ENCODE peak calls at places on chromosomes 5 and 9, in seven cellular contexts. One of them, this sample, is unnamed.

GRCh38 chr5:57210633-57211032 is 36.8 kb downstream of the GPBP1 start:
- DNase-seq in H54: no peak
- DNase-seq in choroid plexus epithelial cell: no peak
- DNase-seq in iPS DF 19.7: no peak
- DNase-seq in AG10803: no peak
- DNase-seq in Panc1: no peak
- DNase-seq in left cardiac atrium: no peak
- DNase-seq in this sample: no peak

GRCh38 chr5:172572440-172572839 is 68.6 kb upstream of the NEURL1B start:
- DNase-seq in H54: no peak
- DNase-seq in choroid plexus epithelial cell: no peak
- DNase-seq in iPS DF 19.7: no peak
- DNase-seq in AG10803: no peak
- DNase-seq in Panc1: no peak
- DNase-seq in left cardiac atrium: no peak
- DNase-seq in this sample: no peak

GRCh38 chr5:17132444-17133083 is 84.9 kb upstream of the BASP1 start:
- DNase-seq in H54: peak
- DNase-seq in choroid plexus epithelial cell: peak
- DNase-seq in iPS DF 19.7: no peak
- DNase-seq in AG10803: peak
- DNase-seq in Panc1: no peak
- DNase-seq in left cardiac atrium: no peak
- DNase-seq in this sample: no peak

GRCh38 chr5:132662925-132663770 is 5.2 kb downstream of the IL13 start:
- DNase-seq in H54: no peak
- DNase-seq in choroid plexus epithelial cell: peak
- DNase-seq in iPS DF 19.7: no peak
- DNase-seq in AG10803: peak
- DNase-seq in Panc1: no peak
- DNase-seq in left cardiac atrium: no peak
- DNase-seq in this sample: no peak

GRCh38 chr9:133955821-133956411 is 36.2 kb downstream of the VAV2 start:
- DNase-seq in H54: no peak
- DNase-seq in choroid plexus epithelial cell: peak
- DNase-seq in iPS DF 19.7: peak
- DNase-seq in AG10803: peak
- DNase-seq in Panc1: no peak
- DNase-seq in left cardiac atrium: peak
- DNase-seq in this sample: no peak

GRCh38 chr9:134341306-134341705 is 15.1 kb downstream of the RXRA start:
- DNase-seq in H54: no peak
- DNase-seq in choroid plexus epithelial cell: no peak
- DNase-seq in iPS DF 19.7: no peak
- DNase-seq in AG10803: no peak
- DNase-seq in Panc1: no peak
- DNase-seq in left cardiac atrium: peak
- DNase-seq in this sample: no peak

GRCh38 chr5:72848474-72849428 is 32.3 kb downstream of the TNPO1 start:
- DNase-seq in H54: no peak
- DNase-seq in choroid plexus epithelial cell: peak
- DNase-seq in iPS DF 19.7: no peak
- DNase-seq in AG10803: no peak
- DNase-seq in Panc1: no peak
- DNase-seq in left cardiac atrium: peak
- DNase-seq in this sample: peak

GRCh38 chr5:8184455-8185063 is 315.6 kb downstream of the MTRR start:
- DNase-seq in H54: peak
- DNase-seq in choroid plexus epithelial cell: peak
- DNase-seq in iPS DF 19.7: no peak
- DNase-seq in AG10803: peak
- DNase-seq in Panc1: peak
- DNase-seq in left cardiac atrium: peak
- DNase-seq in this sample: peak

GRCh38 chr9:125561497-125562148 is 145.4 kb downstream of the MAPKAP1 start:
- DNase-seq in H54: no peak
- DNase-seq in choroid plexus epithelial cell: no peak
- DNase-seq in iPS DF 19.7: no peak
- DNase-seq in AG10803: no peak
- DNase-seq in Panc1: no peak
- DNase-seq in left cardiac atrium: no peak
- DNase-seq in this sample: no peak

GRCh38 chr5:110354896-110355295 is 371.6 kb downstream of the TMEM232 start:
- DNase-seq in H54: no peak
- DNase-seq in choroid plexus epithelial cell: no peak
- DNase-seq in iPS DF 19.7: no peak
- DNase-seq in AG10803: no peak
- DNase-seq in Panc1: no peak
- DNase-seq in left cardiac atrium: peak
- DNase-seq in this sample: peak

GRCh38 chr5:84433461-84433860 is 48.8 kb upstream of the EDIL3 start:
- DNase-seq in H54: no peak
- DNase-seq in choroid plexus epithelial cell: peak
- DNase-seq in iPS DF 19.7: no peak
- DNase-seq in AG10803: peak
- DNase-seq in Panc1: no peak
- DNase-seq in left cardiac atrium: no peak
- DNase-seq in this sample: no peak

GRCh38 chr9:97412628-97413382 is 909 bp downstream of the TDRD7 start:
- DNase-seq in H54: peak
- DNase-seq in choroid plexus epithelial cell: peak
- DNase-seq in iPS DF 19.7: no peak
- DNase-seq in AG10803: peak
- DNase-seq in Panc1: no peak
- DNase-seq in left cardiac atrium: no peak
- DNase-seq in this sample: no peak

GRCh38 chr5:57412010-57412409 is 70.6 kb downstream of the ACTBL2 start:
- DNase-seq in H54: peak
- DNase-seq in choroid plexus epithelial cell: peak
- DNase-seq in iPS DF 19.7: no peak
- DNase-seq in AG10803: peak
- DNase-seq in Panc1: no peak
- DNase-seq in left cardiac atrium: no peak
- DNase-seq in this sample: no peak

GRCh38 chr9:12849486-12850010 is 74.7 kb downstream of the LURAP1L start:
- DNase-seq in H54: no peak
- DNase-seq in choroid plexus epithelial cell: no peak
- DNase-seq in iPS DF 19.7: no peak
- DNase-seq in AG10803: peak
- DNase-seq in Panc1: no peak
- DNase-seq in left cardiac atrium: no peak
- DNase-seq in this sample: no peak

GRCh38 chr9:25003686-25004085 is 458.0 kb upstream of the IZUMO3 start:
- DNase-seq in H54: no peak
- DNase-seq in choroid plexus epithelial cell: no peak
- DNase-seq in iPS DF 19.7: peak
- DNase-seq in AG10803: no peak
- DNase-seq in Panc1: no peak
- DNase-seq in left cardiac atrium: no peak
- DNase-seq in this sample: peak

GRCh38 chr9:101026824-101027223 is 1.7 kb upstream of the PLPPR1 start:
- DNase-seq in H54: no peak
- DNase-seq in choroid plexus epithelial cell: no peak
- DNase-seq in iPS DF 19.7: no peak
- DNase-seq in AG10803: no peak
- DNase-seq in Panc1: no peak
- DNase-seq in left cardiac atrium: no peak
- DNase-seq in this sample: no peak

GRCh38 chr5:2757563-2758311 is 6.3 kb upstream of the IRX2 start:
- DNase-seq in H54: no peak
- DNase-seq in choroid plexus epithelial cell: no peak
- DNase-seq in iPS DF 19.7: no peak
- DNase-seq in AG10803: peak
- DNase-seq in Panc1: no peak
- DNase-seq in left cardiac atrium: no peak
- DNase-seq in this sample: no peak

GRCh38 chr5:150272531-150272930 is 17.0 kb downstream of the CAMK2A start:
- DNase-seq in H54: no peak
- DNase-seq in choroid plexus epithelial cell: peak
- DNase-seq in iPS DF 19.7: peak
- DNase-seq in AG10803: peak
- DNase-seq in Panc1: peak
- DNase-seq in left cardiac atrium: no peak
- DNase-seq in this sample: peak

GRCh38 chr5:125481506-125482455 is 735.3 kb upstream of the ZNF608 start:
- DNase-seq in H54: no peak
- DNase-seq in choroid plexus epithelial cell: no peak
- DNase-seq in iPS DF 19.7: no peak
- DNase-seq in AG10803: no peak
- DNase-seq in Panc1: no peak
- DNase-seq in left cardiac atrium: no peak
- DNase-seq in this sample: no peak

GRCh38 chr5:147963948-147964693 is 57.8 kb upstream of the C5orf46 start:
- DNase-seq in H54: no peak
- DNase-seq in choroid plexus epithelial cell: no peak
- DNase-seq in iPS DF 19.7: no peak
- DNase-seq in AG10803: no peak
- DNase-seq in Panc1: no peak
- DNase-seq in left cardiac atrium: peak
- DNase-seq in this sample: no peak

GRCh38 chr9:105681313-105681712 is 13.0 kb upstream of the TMEM38B start:
- DNase-seq in H54: no peak
- DNase-seq in choroid plexus epithelial cell: no peak
- DNase-seq in iPS DF 19.7: no peak
- DNase-seq in AG10803: no peak
- DNase-seq in Panc1: no peak
- DNase-seq in left cardiac atrium: no peak
- DNase-seq in this sample: no peak

GRCh38 chr9:126893079-126893478 is 21.5 kb upstream of the RALGPS1 start:
- DNase-seq in H54: no peak
- DNase-seq in choroid plexus epithelial cell: peak
- DNase-seq in iPS DF 19.7: no peak
- DNase-seq in AG10803: no peak
- DNase-seq in Panc1: no peak
- DNase-seq in left cardiac atrium: no peak
- DNase-seq in this sample: no peak

GRCh38 chr5:122310886-122311285 is 1.2 kb upstream of the SNCAIP start:
- DNase-seq in H54: no peak
- DNase-seq in choroid plexus epithelial cell: no peak
- DNase-seq in iPS DF 19.7: no peak
- DNase-seq in AG10803: peak
- DNase-seq in Panc1: no peak
- DNase-seq in left cardiac atrium: no peak
- DNase-seq in this sample: no peak

GRCh38 chr5:143516249-143516648 is 112.8 kb upstream of the NR3C1 start:
- DNase-seq in H54: no peak
- DNase-seq in choroid plexus epithelial cell: no peak
- DNase-seq in iPS DF 19.7: no peak
- DNase-seq in AG10803: no peak
- DNase-seq in Panc1: no peak
- DNase-seq in left cardiac atrium: no peak
- DNase-seq in this sample: no peak

GRCh38 chr5:40429258-40430111 is 250.2 kb upstream of the PTGER4 start:
- DNase-seq in H54: no peak
- DNase-seq in choroid plexus epithelial cell: peak
- DNase-seq in iPS DF 19.7: no peak
- DNase-seq in AG10803: no peak
- DNase-seq in Panc1: no peak
- DNase-seq in left cardiac atrium: peak
- DNase-seq in this sample: no peak

GRCh38 chr9:126162611-126163381 is 163.8 kb upstream of the MVB12B start:
- DNase-seq in H54: no peak
- DNase-seq in choroid plexus epithelial cell: no peak
- DNase-seq in iPS DF 19.7: no peak
- DNase-seq in AG10803: no peak
- DNase-seq in Panc1: no peak
- DNase-seq in left cardiac atrium: no peak
- DNase-seq in this sample: no peak

GRCh38 chr9:77751341-77752091 is 103.4 kb upstream of the GNA14 start:
- DNase-seq in H54: peak
- DNase-seq in choroid plexus epithelial cell: peak
- DNase-seq in iPS DF 19.7: peak
- DNase-seq in AG10803: peak
- DNase-seq in Panc1: no peak
- DNase-seq in left cardiac atrium: peak
- DNase-seq in this sample: no peak

GRCh38 chr9:96186601-96187011 is 115.4 kb downstream of the HSD17B3 start:
- DNase-seq in H54: no peak
- DNase-seq in choroid plexus epithelial cell: peak
- DNase-seq in iPS DF 19.7: peak
- DNase-seq in AG10803: no peak
- DNase-seq in Panc1: no peak
- DNase-seq in left cardiac atrium: no peak
- DNase-seq in this sample: peak

GRCh38 chr9:5500441-5501235 is 9.7 kb upstream of the PDCD1LG2 start:
- DNase-seq in H54: no peak
- DNase-seq in choroid plexus epithelial cell: peak
- DNase-seq in iPS DF 19.7: no peak
- DNase-seq in AG10803: peak
- DNase-seq in Panc1: no peak
- DNase-seq in left cardiac atrium: peak
- DNase-seq in this sample: peak

GRCh38 chr5:106875591-106876297 is 795.0 kb downstream of the EFNA5 start:
- DNase-seq in H54: peak
- DNase-seq in choroid plexus epithelial cell: peak
- DNase-seq in iPS DF 19.7: no peak
- DNase-seq in AG10803: peak
- DNase-seq in Panc1: peak
- DNase-seq in left cardiac atrium: no peak
- DNase-seq in this sample: peak

GRCh38 chr9:134930404-134930803 is 12.7 kb upstream of the FCN1 start:
- DNase-seq in H54: no peak
- DNase-seq in choroid plexus epithelial cell: no peak
- DNase-seq in iPS DF 19.7: no peak
- DNase-seq in AG10803: no peak
- DNase-seq in Panc1: no peak
- DNase-seq in left cardiac atrium: no peak
- DNase-seq in this sample: no peak

GRCh38 chr9:7240569-7241311 is 483.0 kb downstream of the KDM4C start:
- DNase-seq in H54: no peak
- DNase-seq in choroid plexus epithelial cell: no peak
- DNase-seq in iPS DF 19.7: no peak
- DNase-seq in AG10803: no peak
- DNase-seq in Panc1: no peak
- DNase-seq in left cardiac atrium: no peak
- DNase-seq in this sample: no peak